ENCODE peak calls at places on chromosomes 13 and 19, in five cellular contexts. One of them, this sample, is unnamed.

GRCh38 chr19:47729799-47730520 is 15.4 kb upstream of the NOP53 start:
- DNase-seq in astrocyte of the spinal cord: no peak
- DNase-seq in pancreas: peak; percentile 87
- DNase-seq in stimulated activated CD4-positive, alpha-beta T cell treated with anti-CD3 and anti-CD28 coated beads, TNF-alpha, amount 100 ng/mL, for 48 hours: peak; percentile 70
- DNase-seq in heart right ventricle: peak; percentile 88
- DNase-seq in this sample: peak; percentile 72

GRCh38 chr19:45774765-45775164 is 5.7 kb upstream of the SIX5 start:
- DNase-seq in heart right ventricle: no peak
- DNase-seq in stimulated activated CD4-positive, alpha-beta T cell treated with anti-CD3 and anti-CD28 coated beads, TNF-alpha, amount 100 ng/mL, for 48 hours: no peak
- DNase-seq in pancreas: peak; percentile 61
- DNase-seq in astrocyte of the spinal cord: no peak
- DNase-seq in this sample: peak; percentile 59

GRCh38 chr13:110266983-110267382 is 40.0 kb downstream of the COL4A1 start:
- DNase-seq in astrocyte of the spinal cord: no peak
- DNase-seq in pancreas: no peak
- DNase-seq in stimulated activated CD4-positive, alpha-beta T cell treated with anti-CD3 and anti-CD28 coated beads, TNF-alpha, amount 100 ng/mL, for 48 hours: no peak
- DNase-seq in heart right ventricle: no peak
- DNase-seq in this sample: no peak

GRCh38 chr19:46387713-46388130 is 25.6 kb downstream of the CCDC8 start:
- DNase-seq in pancreas: peak; percentile 30
- DNase-seq in stimulated activated CD4-positive, alpha-beta T cell treated with anti-CD3 and anti-CD28 coated beads, TNF-alpha, amount 100 ng/mL, for 48 hours: no peak
- DNase-seq in heart right ventricle: no peak
- DNase-seq in astrocyte of the spinal cord: no peak
- DNase-seq in this sample: no peak

GRCh38 chr13:85700909-85701308 is 98.3 kb downstream of the SLITRK6 start:
- DNase-seq in stimulated activated CD4-positive, alpha-beta T cell treated with anti-CD3 and anti-CD28 coated beads, TNF-alpha, amount 100 ng/mL, for 48 hours: no peak
- DNase-seq in heart right ventricle: no peak
- DNase-seq in astrocyte of the spinal cord: peak; percentile 10
- DNase-seq in pancreas: no peak
- DNase-seq in this sample: no peak

GRCh38 chr19:18385359-18385674 is 641 bp upstream of the GDF15 start:
- DNase-seq in heart right ventricle: no peak
- DNase-seq in stimulated activated CD4-positive, alpha-beta T cell treated with anti-CD3 and anti-CD28 coated beads, TNF-alpha, amount 100 ng/mL, for 48 hours: no peak
- DNase-seq in pancreas: no peak
- DNase-seq in astrocyte of the spinal cord: no peak
- DNase-seq in this sample: no peak

GRCh38 chr19:18846862-18847515 is 15.2 kb downstream of the UPF1 start:
- DNase-seq in astrocyte of the spinal cord: peak; percentile 70
- DNase-seq in heart right ventricle: peak; percentile 77
- DNase-seq in stimulated activated CD4-positive, alpha-beta T cell treated with anti-CD3 and anti-CD28 coated beads, TNF-alpha, amount 100 ng/mL, for 48 hours: peak; percentile 58
- DNase-seq in pancreas: peak; percentile 87
- DNase-seq in this sample: peak; percentile 79

GRCh38 chr19:3899531-3900294 is 19.2 kb downstream of the ATCAY start:
- DNase-seq in pancreas: no peak
- DNase-seq in astrocyte of the spinal cord: no peak
- DNase-seq in stimulated activated CD4-positive, alpha-beta T cell treated with anti-CD3 and anti-CD28 coated beads, TNF-alpha, amount 100 ng/mL, for 48 hours: no peak
- DNase-seq in heart right ventricle: no peak
- DNase-seq in this sample: no peak

GRCh38 chr13:25990801-25991200 is 61.0 kb downstream of the SHISA2 start:
- DNase-seq in astrocyte of the spinal cord: no peak
- DNase-seq in stimulated activated CD4-positive, alpha-beta T cell treated with anti-CD3 and anti-CD28 coated beads, TNF-alpha, amount 100 ng/mL, for 48 hours: no peak
- DNase-seq in pancreas: no peak
- DNase-seq in heart right ventricle: no peak
- DNase-seq in this sample: no peak

GRCh38 chr19:13839193-13839937 is 37.6 kb upstream of the NANOS3 start:
- DNase-seq in pancreas: peak; percentile 77
- DNase-seq in stimulated activated CD4-positive, alpha-beta T cell treated with anti-CD3 and anti-CD28 coated beads, TNF-alpha, amount 100 ng/mL, for 48 hours: peak; percentile 85
- DNase-seq in heart right ventricle: peak; percentile 94
- DNase-seq in astrocyte of the spinal cord: peak; percentile 83
- DNase-seq in this sample: no peak

GRCh38 chr13:95564948-95565347 is 12.4 kb downstream of the CLDN10 start:
- DNase-seq in astrocyte of the spinal cord: peak; percentile 62
- DNase-seq in heart right ventricle: no peak
- DNase-seq in pancreas: no peak
- DNase-seq in stimulated activated CD4-positive, alpha-beta T cell treated with anti-CD3 and anti-CD28 coated beads, TNF-alpha, amount 100 ng/mL, for 48 hours: no peak
- DNase-seq in this sample: no peak

GRCh38 chr13:32650705-32651311 is 64.6 kb downstream of the PDS5B start:
- DNase-seq in heart right ventricle: peak; percentile 53
- DNase-seq in astrocyte of the spinal cord: peak; percentile 73
- DNase-seq in stimulated activated CD4-positive, alpha-beta T cell treated with anti-CD3 and anti-CD28 coated beads, TNF-alpha, amount 100 ng/mL, for 48 hours: peak; percentile 52
- DNase-seq in pancreas: no peak
- DNase-seq in this sample: peak; percentile 88

GRCh38 chr19:8028951-8029491 is 23.5 kb upstream of the CCL25 start:
- DNase-seq in astrocyte of the spinal cord: no peak
- DNase-seq in stimulated activated CD4-positive, alpha-beta T cell treated with anti-CD3 and anti-CD28 coated beads, TNF-alpha, amount 100 ng/mL, for 48 hours: no peak
- DNase-seq in heart right ventricle: no peak
- DNase-seq in pancreas: no peak
- DNase-seq in this sample: no peak

GRCh38 chr13:109163052-109163413 is 533.6 kb downstream of the MYO16 start:
- DNase-seq in astrocyte of the spinal cord: no peak
- DNase-seq in heart right ventricle: no peak
- DNase-seq in stimulated activated CD4-positive, alpha-beta T cell treated with anti-CD3 and anti-CD28 coated beads, TNF-alpha, amount 100 ng/mL, for 48 hours: no peak
- DNase-seq in pancreas: no peak
- DNase-seq in this sample: no peak

GRCh38 chr13:68727165-68727564 is 1380.5 kb upstream of the ATXN8OS start:
- DNase-seq in pancreas: no peak
- DNase-seq in heart right ventricle: no peak
- DNase-seq in astrocyte of the spinal cord: peak; percentile 76
- DNase-seq in stimulated activated CD4-positive, alpha-beta T cell treated with anti-CD3 and anti-CD28 coated beads, TNF-alpha, amount 100 ng/mL, for 48 hours: no peak
- DNase-seq in this sample: no peak

GRCh38 chr13:62126400-62126799 is 710.8 kb upstream of the PCDH20 start:
- DNase-seq in pancreas: no peak
- DNase-seq in astrocyte of the spinal cord: no peak
- DNase-seq in stimulated activated CD4-positive, alpha-beta T cell treated with anti-CD3 and anti-CD28 coated beads, TNF-alpha, amount 100 ng/mL, for 48 hours: no peak
- DNase-seq in heart right ventricle: no peak
- DNase-seq in this sample: no peak

GRCh38 chr19:48558018-48558684 is 6.2 kb downstream of the SULT2B1 start:
- DNase-seq in heart right ventricle: no peak
- DNase-seq in stimulated activated CD4-positive, alpha-beta T cell treated with anti-CD3 and anti-CD28 coated beads, TNF-alpha, amount 100 ng/mL, for 48 hours: no peak
- DNase-seq in astrocyte of the spinal cord: peak; percentile 22
- DNase-seq in pancreas: peak; percentile 62
- DNase-seq in this sample: no peak

GRCh38 chr13:91347996-91348905 is 764 bp downstream of the MIR17HG start:
- DNase-seq in astrocyte of the spinal cord: no peak
- DNase-seq in pancreas: peak; percentile 81
- DNase-seq in heart right ventricle: peak; percentile 32
- DNase-seq in stimulated activated CD4-positive, alpha-beta T cell treated with anti-CD3 and anti-CD28 coated beads, TNF-alpha, amount 100 ng/mL, for 48 hours: peak; percentile 61
- DNase-seq in this sample: peak; percentile 46

GRCh38 chr19:4342421-4343055 is 824 bp upstream of the MPND start:
- DNase-seq in stimulated activated CD4-positive, alpha-beta T cell treated with anti-CD3 and anti-CD28 coated beads, TNF-alpha, amount 100 ng/mL, for 48 hours: peak; percentile 87
- DNase-seq in astrocyte of the spinal cord: peak; percentile 100
- DNase-seq in heart right ventricle: peak; percentile 99
- DNase-seq in pancreas: peak; percentile 90
- DNase-seq in this sample: peak; percentile 99

GRCh38 chr19:51491586-51491985 is 10.0 kb downstream of the SIGLEC12 start:
- DNase-seq in pancreas: no peak
- DNase-seq in astrocyte of the spinal cord: no peak
- DNase-seq in heart right ventricle: no peak
- DNase-seq in stimulated activated CD4-positive, alpha-beta T cell treated with anti-CD3 and anti-CD28 coated beads, TNF-alpha, amount 100 ng/mL, for 48 hours: no peak
- DNase-seq in this sample: no peak

GRCh38 chr19:41449079-41449864 is 6.3 kb downstream of the ERICH4 start:
- DNase-seq in heart right ventricle: peak; percentile 82
- DNase-seq in pancreas: peak; percentile 87
- DNase-seq in astrocyte of the spinal cord: peak; percentile 62
- DNase-seq in stimulated activated CD4-positive, alpha-beta T cell treated with anti-CD3 and anti-CD28 coated beads, TNF-alpha, amount 100 ng/mL, for 48 hours: peak; percentile 47
- DNase-seq in this sample: peak; percentile 84

GRCh38 chr19:6590458-6591319 is at the start of gene CD70:
- DNase-seq in astrocyte of the spinal cord: no peak
- DNase-seq in heart right ventricle: no peak
- DNase-seq in pancreas: no peak
- DNase-seq in stimulated activated CD4-positive, alpha-beta T cell treated with anti-CD3 and anti-CD28 coated beads, TNF-alpha, amount 100 ng/mL, for 48 hours: peak; percentile 39
- DNase-seq in this sample: no peak

GRCh38 chr19:10227215-10227971 is 3.7 kb downstream of the S1PR2 start:
- DNase-seq in pancreas: no peak
- DNase-seq in stimulated activated CD4-positive, alpha-beta T cell treated with anti-CD3 and anti-CD28 coated beads, TNF-alpha, amount 100 ng/mL, for 48 hours: no peak
- DNase-seq in heart right ventricle: no peak
- DNase-seq in astrocyte of the spinal cord: no peak
- DNase-seq in this sample: no peak

GRCh38 chr19:50722248-50723013 is 733 bp upstream of the CLEC11A start:
- DNase-seq in astrocyte of the spinal cord: no peak
- DNase-seq in heart right ventricle: no peak
- DNase-seq in pancreas: no peak
- DNase-seq in stimulated activated CD4-positive, alpha-beta T cell treated with anti-CD3 and anti-CD28 coated beads, TNF-alpha, amount 100 ng/mL, for 48 hours: no peak
- DNase-seq in this sample: no peak

GRCh38 chr19:50184196-50184595 is 19.2 kb upstream of the MYH14 start:
- DNase-seq in astrocyte of the spinal cord: no peak
- DNase-seq in pancreas: no peak
- DNase-seq in heart right ventricle: no peak
- DNase-seq in stimulated activated CD4-positive, alpha-beta T cell treated with anti-CD3 and anti-CD28 coated beads, TNF-alpha, amount 100 ng/mL, for 48 hours: no peak
- DNase-seq in this sample: no peak

GRCh38 chr19:30864460-30865215 is 484.6 kb downstream of the TSHZ3 start:
- DNase-seq in stimulated activated CD4-positive, alpha-beta T cell treated with anti-CD3 and anti-CD28 coated beads, TNF-alpha, amount 100 ng/mL, for 48 hours: no peak
- DNase-seq in heart right ventricle: no peak
- DNase-seq in pancreas: no peak
- DNase-seq in astrocyte of the spinal cord: no peak
- DNase-seq in this sample: no peak

GRCh38 chr19:39413903-39414608 is 1.6 kb downstream of the PLEKHG2 start:
- DNase-seq in pancreas: no peak
- DNase-seq in heart right ventricle: no peak
- DNase-seq in stimulated activated CD4-positive, alpha-beta T cell treated with anti-CD3 and anti-CD28 coated beads, TNF-alpha, amount 100 ng/mL, for 48 hours: no peak
- DNase-seq in astrocyte of the spinal cord: no peak
- DNase-seq in this sample: no peak

GRCh38 chr19:18999016-18999758 is 34.1 kb downstream of the SUGP2 start:
- DNase-seq in heart right ventricle: no peak
- DNase-seq in astrocyte of the spinal cord: peak; percentile 32
- DNase-seq in stimulated activated CD4-positive, alpha-beta T cell treated with anti-CD3 and anti-CD28 coated beads, TNF-alpha, amount 100 ng/mL, for 48 hours: no peak
- DNase-seq in pancreas: no peak
- DNase-seq in this sample: no peak

GRCh38 chr13:51840141-51840540 is 4.8 kb downstream of the TMEM272 start:
- DNase-seq in stimulated activated CD4-positive, alpha-beta T cell treated with anti-CD3 and anti-CD28 coated beads, TNF-alpha, amount 100 ng/mL, for 48 hours: no peak
- DNase-seq in astrocyte of the spinal cord: no peak
- DNase-seq in heart right ventricle: no peak
- DNase-seq in pancreas: no peak
- DNase-seq in this sample: no peak

GRCh38 chr19:50417138-50417849 is 1.4 kb upstream of the SPIB start:
- DNase-seq in astrocyte of the spinal cord: no peak
- DNase-seq in heart right ventricle: no peak
- DNase-seq in stimulated activated CD4-positive, alpha-beta T cell treated with anti-CD3 and anti-CD28 coated beads, TNF-alpha, amount 100 ng/mL, for 48 hours: no peak
- DNase-seq in pancreas: peak; percentile 77
- DNase-seq in this sample: peak; percentile 83

GRCh38 chr13:22357132-22357531 is 686.3 kb downstream of the FGF9 start:
- DNase-seq in astrocyte of the spinal cord: no peak
- DNase-seq in stimulated activated CD4-positive, alpha-beta T cell treated with anti-CD3 and anti-CD28 coated beads, TNF-alpha, amount 100 ng/mL, for 48 hours: no peak
- DNase-seq in heart right ventricle: peak; percentile 38
- DNase-seq in pancreas: no peak
- DNase-seq in this sample: no peak

GRCh38 chr13:44474122-44474910 is 100.7 kb downstream of the SERP2 start:
- DNase-seq in heart right ventricle: no peak
- DNase-seq in pancreas: no peak
- DNase-seq in stimulated activated CD4-positive, alpha-beta T cell treated with anti-CD3 and anti-CD28 coated beads, TNF-alpha, amount 100 ng/mL, for 48 hours: no peak
- DNase-seq in astrocyte of the spinal cord: peak; percentile 22
- DNase-seq in this sample: peak; percentile 25

GRCh38 chr13:33633701-33634525 is 184.0 kb upstream of the RFC3 start:
- DNase-seq in astrocyte of the spinal cord: peak; percentile 22
- DNase-seq in heart right ventricle: no peak
- DNase-seq in pancreas: no peak
- DNase-seq in stimulated activated CD4-positive, alpha-beta T cell treated with anti-CD3 and anti-CD28 coated beads, TNF-alpha, amount 100 ng/mL, for 48 hours: no peak
- DNase-seq in this sample: no peak

GRCh38 chr19:49441210-49441959 is at the start of gene SLC17A7:
- DNase-seq in pancreas: no peak
- DNase-seq in astrocyte of the spinal cord: no peak
- DNase-seq in stimulated activated CD4-positive, alpha-beta T cell treated with anti-CD3 and anti-CD28 coated beads, TNF-alpha, amount 100 ng/mL, for 48 hours: peak; percentile 41
- DNase-seq in heart right ventricle: peak; percentile 50
- DNase-seq in this sample: peak; percentile 54

GRCh38 chr13:113464476-113464875 is 11.2 kb upstream of the ADPRHL1 start:
- DNase-seq in heart right ventricle: no peak
- DNase-seq in astrocyte of the spinal cord: no peak
- DNase-seq in pancreas: peak; percentile 33
- DNase-seq in stimulated activated CD4-positive, alpha-beta T cell treated with anti-CD3 and anti-CD28 coated beads, TNF-alpha, amount 100 ng/mL, for 48 hours: no peak
- DNase-seq in this sample: no peak